ENCODE peak calls at places on chromosomes 4 and X, in six cellular contexts. M is AG09309, R is omental fat pad, F is occipital lobe, T is nucleus accumbens, Z is dermis blood vessel endothelial cell. Q is an unnamed sample.

GRCh38 chr4:156476359-156476758 is 495.2 kb downstream of the PDGFC start:
- DNase-seq in M (peak; percentile 97), R (no peak), F (no peak), T (no peak), Z (peak; percentile 45), Q (no peak)

GRCh38 chr4:60463846-60464502 is 736.2 kb upstream of the ADGRL3 start:
- DNase-seq in M (no peak), R (no peak), F (no peak), T (no peak), Z (no peak), Q (no peak)

GRCh38 chrX:103666202-103667107 is 20.0 kb downstream of the MORF4L2 start:
- DNase-seq in M (no peak), R (no peak), F (no peak), T (no peak), Z (no peak), Q (no peak)

GRCh38 chr4:39664828-39665731 is 26.4 kb upstream of the SMIM14 start:
- DNase-seq in M (no peak), R (no peak), F (no peak), T (no peak), Z (no peak), Q (no peak)

GRCh38 chr4:24559889-24560288 is 24.5 kb downstream of the DHX15 start:
- DNase-seq in M (no peak), R (no peak), F (no peak), T (no peak), Z (peak; percentile 20), Q (no peak)

GRCh38 chr4:153204247-153205027 is at the start of gene TRIM2:
- DNase-seq in M (no peak), R (peak; percentile 40), F (peak; percentile 65), T (peak; percentile 90), Z (peak; percentile 40), Q (no peak)

GRCh38 chr4:825969-826330 is at the start of gene CPLX1:
- DNase-seq in M (no peak), R (no peak), F (no peak), T (no peak), Z (peak; percentile 9), Q (no peak)

GRCh38 chrX:45849261-45849660 is 648.6 kb upstream of the DIPK2B start:
- DNase-seq in M (peak; percentile 70), R (no peak), F (no peak), T (no peak), Z (peak; percentile 64), Q (no peak)

GRCh38 chr4:101597204-101597603 is 193.3 kb upstream of the BANK1 start:
- DNase-seq in M (no peak), R (no peak), F (no peak), T (no peak), Z (peak; percentile 5), Q (no peak)

GRCh38 chr4:139743027-139743426 is 77.4 kb downstream of the MGST2 start:
- DNase-seq in M (no peak), R (no peak), F (no peak), T (no peak), Z (no peak), Q (no peak)

GRCh38 chr4:186255122-186255521 is 10.9 kb upstream of the F11 start:
- DNase-seq in M (no peak), R (no peak), F (no peak), T (no peak), Z (no peak), Q (no peak)

GRCh38 chr4:3122081-3122563 is 47.6 kb downstream of the HTT start:
- DNase-seq in M (no peak), R (no peak), F (no peak), T (no peak), Z (peak; percentile 95), Q (no peak)

GRCh38 chr4:140996757-140997156 is 136.5 kb downstream of the RNF150 start:
- DNase-seq in M (peak; percentile 71), R (no peak), F (no peak), T (no peak), Z (no peak), Q (no peak)

GRCh38 chr4:152516156-152516555 is 19.7 kb downstream of the FBXW7 start:
- DNase-seq in M (no peak), R (no peak), F (no peak), T (no peak), Z (no peak), Q (no peak)

GRCh38 chr4:4986856-4987255 is 32.4 kb downstream of the CYTL1 start:
- DNase-seq in M (no peak), R (no peak), F (no peak), T (no peak), Z (no peak), Q (no peak)

GRCh38 chr4:58553679-58554078 is 1443.5 kb upstream of the IGFBP7 start:
- DNase-seq in M (no peak), R (no peak), F (no peak), T (no peak), Z (no peak), Q (no peak)

GRCh38 chr4:11748169-11748872 is 319.6 kb upstream of the HS3ST1 start:
- DNase-seq in M (no peak), R (no peak), F (no peak), T (no peak), Z (peak; percentile 94), Q (no peak)

GRCh38 chr4:119099227-119099910 is 36.3 kb upstream of the MYOZ2 start:
- DNase-seq in M (peak; percentile 70), R (no peak), F (no peak), T (no peak), Z (no peak), Q (no peak)